ENCODE peak calls at places on chromosomes 2 and 18, in seven cellular contexts. H is gastrocnemius medialis, A is HCT116, G is ovary, I is uterus, Y is Peyer's patch, B is GM12878. W is an unnamed sample. For H3K4me1, the result is how much of the 10 kb centered on the place peaks cover.

GRCh38 chr2:241190291-241190981 is 2.0 kb downstream of the ANO7 start:
- DNase-seq in H (no peak), G (no peak), B (no peak), Y (no peak), A (no peak), I (no peak), W (no peak)

GRCh38 chr18:49898421-49898820 is 85.1 kb upstream of the ACAA2 start:
- DNase-seq in A (peak), B (no peak), G (peak), I (peak), Y (no peak), H (no peak), W (no peak)

GRCh38 chr2:209773377-209773776 is 1.7 kb downstream of the UNC80 start:
- DNase-seq in B (no peak), Y (no peak), A (no peak), G (no peak), H (no peak), I (no peak), W (no peak)

GRCh38 chr2:69021727-69022126 is 8.7 kb downstream of the ANTXR1 start:
- DNase-seq in G (no peak), B (no peak), A (no peak), H (no peak), Y (no peak), I (no peak), W (no peak)

GRCh38 chr2:1708476-1709334 is 35.6 kb downstream of the PXDN start:
- DNase-seq in B (no peak), G (no peak), H (no peak), I (peak), A (no peak), Y (no peak), W (no peak)

GRCh38 chr2:102540882-102541281 is 67.9 kb downstream of the SLC9A4 start:
- DNase-seq in Y (no peak), B (no peak), I (no peak), G (no peak), A (no peak), H (no peak), W (no peak)

GRCh38 chr2:28390241-28390856 is 2.3 kb upstream of the FOSL2 start:
- DNase-seq in H (peak), A (peak), B (no peak), I (peak), Y (peak), G (peak), W (peak)

GRCh38 chr18:63101811-63102210 is 217.8 kb downstream of the BCL2 start:
- DNase-seq in G (no peak), Y (no peak), I (no peak), A (no peak), H (no peak), B (no peak), W (no peak)

GRCh38 chr2:231395188-231396057 is at the start of gene B3GNT7:
- DNase-seq in Y (peak), A (no peak), G (no peak), B (no peak), H (no peak), I (no peak), W (no peak)

GRCh38 chr2:160632576-160632975 is 139.0 kb upstream of the RBMS1 start:
- DNase-seq in B (no peak), A (no peak), G (no peak), H (no peak), Y (no peak), I (no peak), W (no peak)

GRCh38 chr2:118242216-118242615 is 153.9 kb downstream of the INSIG2 start:
- DNase-seq in G (no peak), A (no peak), B (no peak), I (no peak), Y (no peak), H (no peak), W (no peak)

GRCh38 chr18:9431296-9431695 is 44.0 kb upstream of the RALBP1 start:
- DNase-seq in H (no peak), A (no peak), B (no peak), I (no peak), G (no peak), Y (no peak), W (no peak)

GRCh38 chr2:109454764-109455394 is 158.9 kb downstream of the SEPTIN10 start:
- DNase-seq in G (no peak), I (no peak), B (no peak), A (no peak), H (no peak), Y (no peak), W (no peak)

GRCh38 chr2:210688071-210688470 is 131.7 kb downstream of the CPS1 start:
- DNase-seq in G (no peak), Y (no peak), B (no peak), H (no peak), I (no peak), A (no peak), W (no peak)

GRCh38 chr2:37454851-37455762 is 110.7 kb downstream of the QPCT start:
- DNase-seq in A (no peak), I (peak), Y (no peak), H (no peak), G (peak), B (no peak), W (no peak)

GRCh38 chr2:112047537-112048235 is 7.4 kb upstream of the TMEM87B start:
- DNase-seq in G (no peak), I (no peak), B (no peak), A (no peak), H (no peak), Y (no peak), W (no peak)

GRCh38 chr2:19354417-19355022 is 3.9 kb downstream of the OSR1 start:
- DNase-seq in I (no peak), Y (no peak), B (no peak), A (no peak), G (no peak), H (no peak), W (no peak)

GRCh38 chr2:74198461-74199274 is at the start of gene MTHFD2:
- DNase-seq in G (peak), A (peak), Y (peak), I (peak), B (peak), H (peak), W (peak)

GRCh38 chr2:11562011-11562410 is 28.2 kb downstream of the GREB1 start:
- DNase-seq in H (no peak), G (peak), Y (no peak), I (peak), B (no peak), A (no peak), W (no peak)

GRCh38 chr2:128435576-128436497 is 117.2 kb upstream of the HS6ST1 start:
- DNase-seq in A (no peak), H (no peak), Y (no peak), I (peak), G (peak), B (no peak), W (no peak)

GRCh38 chr2:12594590-12594989 is 122.1 kb upstream of the TRIB2 start:
- DNase-seq in H (no peak), B (no peak), I (no peak), Y (no peak), A (no peak), G (no peak), W (no peak)

DNA sequence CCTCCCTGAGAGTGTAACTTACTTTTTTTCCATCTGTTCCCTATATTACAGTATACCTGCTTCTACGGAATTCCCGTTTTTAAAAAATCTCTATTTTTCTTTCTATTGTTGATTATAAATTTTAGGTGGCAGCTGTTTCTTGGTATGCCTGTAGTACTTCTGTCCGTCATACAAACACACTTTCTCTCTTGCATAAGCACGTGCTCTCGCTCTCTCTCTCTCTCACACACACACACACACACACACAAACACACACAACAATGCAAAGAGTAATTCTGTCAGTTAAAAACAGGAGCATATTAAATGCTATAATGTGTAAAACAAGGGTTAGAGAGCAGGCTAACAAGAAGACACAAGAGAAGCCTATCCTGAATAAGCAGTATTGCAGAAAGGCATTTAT is 140.5 kb downstream of the THADA start:
- DNase-seq in A (no peak), H (no peak), I (no peak), Y (no peak), B (no peak), G (no peak), W (no peak)
- H3K4me1 ChIP-seq in A (half or more), H (half or more), I (under half), Y (under half), B (under half), G (under half), W (under half)

GRCh38 chr2:157442136-157442535 is 1.8 kb downstream of the CYTIP start:
- DNase-seq in G (no peak), Y (no peak), H (no peak), B (no peak), A (no peak), I (no peak), W (no peak)

GRCh38 chr2:157442636-157443035 is 1.3 kb downstream of the CYTIP start:
- DNase-seq in A (no peak), G (no peak), H (no peak), Y (no peak), B (no peak), I (no peak), W (no peak)

GRCh38 chr2:157444643-157445040 is 753 bp upstream of the CYTIP start:
- DNase-seq in B (no peak), A (no peak), Y (peak), H (no peak), I (no peak), G (no peak), W (no peak)

GRCh38 chr2:157443090-157443489 is 799 bp downstream of the CYTIP start:
- DNase-seq in I (no peak), Y (no peak), B (no peak), G (no peak), A (no peak), H (no peak), W (no peak)

DNA sequence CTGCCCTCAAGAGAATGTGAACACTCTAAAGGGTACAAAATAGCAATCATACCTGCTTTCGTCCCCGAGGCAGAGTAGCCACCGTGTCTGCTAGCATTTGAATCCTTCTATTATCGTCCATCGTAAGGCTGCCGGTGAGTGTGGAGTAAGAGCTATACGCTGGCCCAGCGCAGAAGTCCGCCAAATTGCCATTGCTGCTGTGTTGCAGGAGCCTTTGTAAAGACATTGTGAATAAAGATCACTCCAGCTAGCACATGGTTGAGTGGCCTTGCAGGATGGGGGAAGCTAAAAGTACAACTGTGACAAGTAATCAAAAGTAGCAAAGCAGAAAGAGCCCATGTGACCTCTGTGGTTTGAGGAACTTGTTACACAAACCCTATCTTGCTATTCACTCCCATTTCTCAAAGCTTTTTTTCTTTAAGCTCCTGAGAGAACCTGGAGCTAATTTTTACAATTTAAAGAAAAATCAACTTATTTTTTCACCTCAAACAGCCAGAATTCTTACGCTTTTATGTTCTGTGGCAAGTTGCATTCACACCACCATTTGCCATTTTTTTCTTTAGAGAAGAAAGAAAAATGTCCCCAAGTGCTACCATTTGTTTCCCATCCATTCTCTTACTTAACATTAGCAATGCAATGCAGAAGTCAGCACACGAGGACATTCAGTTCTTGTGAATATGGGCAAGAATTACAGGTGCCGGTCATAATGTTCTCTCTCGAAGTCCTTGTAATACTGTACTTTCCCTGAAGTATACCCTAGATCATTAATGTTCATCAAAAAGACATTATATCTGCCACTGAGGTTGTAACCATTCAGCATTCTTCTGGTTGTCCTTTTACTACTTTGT is at the start of gene CYTIP:
- DNase-seq in B (peak), I (no peak), G (no peak), H (peak), Y (peak), A (no peak), W (no peak)
- TF ChIP-seq POLR2A in B (peak), I (no peak), G (no peak), H (peak), Y (peak), A (no peak), W (peak)

DNA sequence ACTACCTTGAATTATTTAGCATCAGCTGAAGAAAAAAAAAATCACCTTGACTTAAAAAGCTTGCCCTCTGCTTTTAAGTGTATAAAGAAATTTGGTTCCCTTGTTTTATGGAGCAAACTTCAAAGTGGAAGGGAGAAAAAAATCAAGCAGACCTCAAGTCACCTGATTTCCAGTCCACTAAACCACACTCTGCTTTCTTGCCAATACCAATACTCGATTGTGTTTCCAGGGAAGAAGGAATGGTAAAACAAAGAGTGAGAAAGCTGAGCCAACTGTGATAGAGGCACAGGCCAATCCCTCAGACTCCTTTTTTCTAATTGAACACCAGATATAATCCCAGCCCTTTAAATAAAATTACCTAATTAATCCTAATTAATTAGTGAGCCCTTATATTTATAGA is 587.3 kb downstream of the ARHGAP15 start:
- DNase-seq in I (no peak), G (no peak), A (no peak), H (no peak), B (no peak), Y (no peak), W (no peak)
- H3K4me3 ChIP-seq in I (no peak), G (no peak), A (no peak), H (no peak), B (no peak), Y (no peak), W (no peak)

GRCh38 chr2:7011376-7012083 is 94.3 kb downstream of the RNF144A start:
- DNase-seq in I (no peak), Y (no peak), B (no peak), G (no peak), H (no peak), A (no peak), W (no peak)
- H3K4me1 ChIP-seq in I (under half), Y (under half), B (under half), G (under half), H (half or more), A (under half), W (under half)

DNA sequence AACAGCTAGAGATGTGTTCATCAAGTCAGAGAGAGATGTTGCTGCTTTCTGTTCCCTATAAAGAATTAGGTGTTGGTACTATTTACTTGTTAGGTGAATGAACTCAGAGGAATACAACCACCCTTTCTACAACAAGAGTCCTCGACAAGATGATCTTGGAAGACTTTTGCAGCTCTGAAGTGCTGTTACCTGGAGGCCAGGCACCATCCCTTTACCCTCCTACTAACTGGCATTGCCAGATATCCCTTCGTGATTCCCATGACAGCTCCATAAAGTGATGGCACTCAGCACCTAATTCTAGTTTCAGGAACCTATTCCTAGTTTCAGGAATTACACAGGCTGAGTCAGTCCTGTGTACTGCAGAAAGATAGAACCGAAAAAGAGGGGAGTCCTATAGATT is 9.9 kb downstream of the ARPC2 start:
- DNase-seq in H (no peak), I (no peak), Y (no peak), B (no peak), G (no peak), A (no peak), W (no peak)
- TF ChIP-seq POLR2A in H (no peak), I (no peak), Y (no peak), B (no peak), G (no peak), A (no peak), W (no peak)

DNA sequence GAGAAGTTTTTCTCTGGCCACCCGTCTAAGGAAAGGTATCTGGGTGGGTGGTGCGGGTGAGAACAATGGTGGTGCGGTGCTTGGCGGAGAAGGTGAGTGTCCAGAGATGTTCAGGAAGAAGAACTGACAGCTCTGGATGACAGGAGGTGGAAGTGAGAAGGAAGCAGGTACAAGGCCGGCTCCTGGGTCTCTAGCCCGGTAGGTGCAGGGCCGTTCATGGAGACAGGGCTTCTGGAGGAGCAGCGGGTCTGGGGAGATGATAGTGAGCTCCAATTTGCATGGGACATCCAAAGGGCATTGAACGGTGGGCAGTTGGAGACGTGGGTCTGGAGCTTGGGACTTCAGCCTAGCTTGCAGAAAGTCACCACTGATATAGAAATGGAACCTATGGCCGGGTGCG is 979 bp upstream of the FAHD2B start:
- DNase-seq in B (no peak), H (no peak), Y (no peak), G (no peak), A (no peak), I (no peak), W (no peak)
- H3K4me3 ChIP-seq in B (peak), H (peak), Y (no peak), G (no peak), A (peak), I (no peak), W (no peak)

GRCh38 chr2:9440058-9440727 is 16.7 kb downstream of the CPSF3 start:
- DNase-seq in Y (no peak), H (no peak), I (no peak), A (no peak), G (no peak), B (no peak), W (no peak)

GRCh38 chr2:9445089-9445488 is 21.6 kb downstream of the CPSF3 start:
- DNase-seq in B (no peak), A (no peak), Y (no peak), I (no peak), G (no peak), H (no peak), W (no peak)

GRCh38 chr2:9439536-9439935 is 16.1 kb downstream of the CPSF3 start:
- DNase-seq in Y (no peak), I (no peak), A (no peak), G (no peak), H (no peak), B (no peak), W (no peak)

DNA sequence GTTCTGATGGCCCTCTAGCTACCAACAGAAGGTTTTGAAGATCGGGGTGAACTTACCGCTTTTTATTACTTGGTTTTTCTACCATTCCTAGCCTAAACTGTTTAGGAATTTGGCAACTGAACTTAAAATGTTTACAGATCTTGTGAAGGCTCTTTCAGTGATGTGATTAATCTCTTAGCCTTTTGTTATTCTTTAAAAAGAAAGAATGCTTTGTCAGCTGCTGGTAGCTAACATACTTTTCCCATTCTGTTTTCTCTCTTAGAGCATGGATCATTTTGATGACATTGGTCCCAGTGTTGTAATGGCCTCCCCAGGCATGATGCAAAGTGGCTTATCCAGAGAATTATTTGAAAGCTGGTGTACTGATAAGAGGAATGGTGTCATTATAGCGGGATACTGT is 18.1 kb downstream of the CPSF3 start:
- DNase-seq in G (no peak), A (no peak), H (no peak), I (no peak), Y (no peak), B (no peak), W (no peak)
- H3K4me1 ChIP-seq in G (under half), A (under half), H (under half), I (under half), Y (under half), B (under half), W (under half)

DNA sequence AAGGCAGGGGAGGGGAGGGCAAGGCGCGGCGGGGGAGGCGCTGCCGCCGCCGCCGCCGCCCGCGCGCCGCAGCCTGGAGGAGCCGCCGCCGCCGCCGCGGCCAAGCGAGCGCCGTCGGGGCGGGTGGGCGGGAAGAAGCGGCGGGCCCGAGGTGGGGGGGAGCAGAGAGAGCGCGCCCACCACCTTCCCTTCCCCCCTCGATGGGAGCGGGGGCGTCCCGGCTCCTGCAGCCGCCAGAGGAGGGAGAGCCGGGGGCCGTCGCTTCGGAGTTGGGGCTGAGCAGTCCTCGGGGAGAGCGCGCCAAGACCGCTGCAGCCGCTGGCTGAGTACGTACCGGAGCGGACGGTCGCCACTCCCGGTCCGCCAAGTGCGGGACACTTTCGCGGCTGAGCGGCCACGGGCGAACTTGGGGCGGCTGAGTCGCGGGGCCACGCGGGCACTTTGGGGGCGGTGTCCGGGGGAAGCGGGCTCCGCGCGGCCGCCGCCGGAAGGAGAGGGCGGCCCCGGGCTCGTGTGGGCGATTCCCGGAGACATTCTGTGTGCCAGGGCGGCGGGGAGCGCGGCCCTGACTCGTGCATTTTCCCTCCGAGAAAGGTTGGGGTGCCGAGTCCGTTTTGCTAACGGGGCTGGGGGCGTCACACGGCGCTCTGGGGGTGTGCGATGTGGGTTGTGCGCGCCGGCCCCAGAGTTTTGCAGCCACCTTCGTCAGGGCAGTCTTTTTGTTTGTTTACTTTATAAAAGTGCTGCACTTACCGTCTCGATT is at the start of gene NAB1:
- DNase-seq in B (no peak), I (peak), A (no peak), Y (peak), H (no peak), G (peak), W (peak)
- TF ChIP-seq POLR2A in B (peak), I (peak), A (no peak), Y (no peak), H (no peak), G (no peak), W (peak)

W was measured in upper lobe of left lung.